ENCODE peak calls at places on chromosome 9, in four cellular contexts. F is H9, N is mesendoderm, C is IMR-90. M is an unnamed sample.

GRCh38 chr9:6926436-6926835 is 168.7 kb downstream of the KDM4C start:
- DNase-seq in C (no peak), N (peak), F (no peak), M (no peak)

GRCh38 chr9:29750062-29750461 is 2176.8 kb upstream of the C9orf72 start:
- DNase-seq in C (no peak), N (peak), F (no peak), M (no peak)

GRCh38 chr9:71909887-71910601 is 949 bp downstream of the ABHD17B start:
- DNase-seq in C (peak), F (peak), N (peak), M (no peak)

GRCh38 chr9:120210301-120210700 is 369.7 kb downstream of the CDK5RAP2 start:
- DNase-seq in C (no peak), N (no peak), F (no peak), M (no peak)

GRCh38 chr9:116070256-116070914 is 83.2 kb upstream of the PAPPA start:
- DNase-seq in C (peak), F (no peak), N (no peak), M (no peak)

GRCh38 chr9:27340876-27341540 is 44.1 kb upstream of the EQTN start:
- DNase-seq in F (no peak), C (no peak), N (no peak), M (no peak)

GRCh38 chr9:127985011-127985410 is 4.2 kb upstream of the EEIG1 start:
- DNase-seq in N (peak), C (no peak), F (no peak), M (no peak)

GRCh38 chr9:122127396-122127798 is 32.2 kb downstream of the NDUFA8 start:
- DNase-seq in F (no peak), C (no peak), N (no peak), M (no peak)

GRCh38 chr9:20297646-20298084 is 324.6 kb downstream of the MLLT3 start:
- DNase-seq in F (no peak), N (no peak), C (peak), M (no peak)

GRCh38 chr9:18343799-18344198 is 130.2 kb upstream of the ADAMTSL1 start:
- DNase-seq in F (no peak), C (peak), N (no peak), M (no peak)

GRCh38 chr9:5714501-5715401 is 85.8 kb downstream of the RIC1 start:
- DNase-seq in C (peak), N (peak), F (no peak), M (no peak)

GRCh38 chr9:5500441-5501235 is 9.7 kb upstream of the PDCD1LG2 start:
- DNase-seq in N (no peak), C (peak), F (no peak), M (no peak)

GRCh38 chr9:20623021-20623747 is 885 bp upstream of the MLLT3 start:
- DNase-seq in F (no peak), C (peak), N (peak), M (peak)

GRCh38 chr9:135254176-135255032 is 166.9 kb downstream of the OLFM1 start:
- DNase-seq in N (no peak), F (no peak), C (no peak), M (no peak)

GRCh38 chr9:135588371-135588770 is 26.8 kb downstream of the PAEP start:
- DNase-seq in N (no peak), C (no peak), F (no peak), M (peak)

GRCh38 chr9:131997779-131998178 is 81.9 kb downstream of the MED27 start:
- DNase-seq in C (peak), F (no peak), N (no peak), M (no peak)

GRCh38 chr9:101212661-101213060 is 172.1 kb downstream of the BAAT start:
- DNase-seq in N (no peak), C (no peak), F (no peak), M (no peak)
- H3K56ac ChIP-seq in N (no peak), C (no peak), F (no peak), M (no peak)

GRCh38 chr9:14865206-14865605 is 45.0 kb downstream of the FREM1 start:
- DNase-seq in F (no peak), N (no peak), C (no peak), M (no peak)
- H3K56ac ChIP-seq in F (no peak), N (no peak), C (no peak), M (no peak)

DNA sequence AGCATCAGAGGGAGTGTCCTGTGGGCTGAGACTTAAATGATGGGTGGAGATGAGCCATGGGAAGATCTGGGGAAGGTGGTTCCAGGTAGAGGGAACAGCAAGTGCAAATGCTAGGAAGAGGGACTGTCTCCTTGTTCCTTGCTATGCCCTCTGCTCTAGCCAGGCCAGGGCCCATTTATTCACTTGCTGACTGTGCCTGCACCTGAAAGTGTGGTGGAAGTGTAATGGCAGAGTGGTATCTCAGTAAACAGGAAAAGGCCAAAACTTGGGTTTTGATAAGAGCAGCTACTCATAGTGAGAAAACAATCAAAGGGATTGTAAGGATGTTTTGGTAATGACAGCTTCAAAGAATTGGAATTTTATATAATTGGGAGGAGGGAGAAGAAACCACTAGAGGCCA is 32.4 kb downstream of the TLE4 start:
- DNase-seq in F (no peak), N (no peak), C (no peak), M (no peak)
- H3K56ac ChIP-seq in F (no peak), N (no peak), C (no peak), M (no peak)

DNA sequence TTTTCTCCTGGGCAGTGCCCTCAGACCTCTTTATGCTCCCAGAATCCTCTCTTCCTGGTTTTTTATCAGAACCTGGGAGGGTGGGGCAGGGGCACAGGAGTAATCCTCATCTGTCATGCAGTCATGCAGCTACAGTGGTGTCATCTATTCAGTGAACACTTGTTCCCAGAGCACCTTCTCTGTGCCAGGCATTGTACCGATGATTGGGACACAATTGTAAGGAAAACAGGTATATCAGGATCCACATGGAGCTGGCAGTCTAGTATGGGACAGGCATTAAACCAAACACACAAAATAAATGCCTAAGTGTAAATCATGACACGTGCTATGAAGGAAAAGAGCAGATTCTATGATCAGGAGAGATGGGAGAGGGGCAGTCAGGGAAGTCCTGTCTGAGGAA is 21.5 kb upstream of the IDNK start:
- DNase-seq in N (no peak), C (no peak), F (no peak), M (no peak)
- H3K56ac ChIP-seq in N (no peak), C (no peak), F (no peak), M (no peak)

M was measured in H1.